ENCODE peak calls at places on chromosomes 16 and 17, in seven cellular contexts. One of them, this sample, is unnamed.

GRCh38 chr16:89687092-89687940 is 827 bp downstream of the CDK10 start:
- DNase-seq in AG09319: no peak
- DNase-seq in left ventricle myocardium superior: peak
- DNase-seq in stimulated activated naive CD4-positive, alpha-beta T cell: no peak
- DNase-seq in GF-D8: peak
- DNase-seq in naive thymus-derived CD8-positive, alpha-beta T cell: no peak
- DNase-seq in ureter: no peak
- DNase-seq in this sample: no peak

GRCh38 chr17:8124350-8125195 is 667 bp upstream of the HES7 start:
- DNase-seq in left ventricle myocardium superior: no peak
- DNase-seq in stimulated activated naive CD4-positive, alpha-beta T cell: no peak
- DNase-seq in AG09319: no peak
- DNase-seq in naive thymus-derived CD8-positive, alpha-beta T cell: no peak
- DNase-seq in GF-D8: no peak
- DNase-seq in ureter: no peak
- DNase-seq in this sample: no peak

GRCh38 chr16:11160676-11161115 is 95.3 kb downstream of the SOCS1 start:
- DNase-seq in left ventricle myocardium superior: no peak
- DNase-seq in ureter: no peak
- DNase-seq in AG09319: no peak
- DNase-seq in GF-D8: no peak
- DNase-seq in stimulated activated naive CD4-positive, alpha-beta T cell: no peak
- DNase-seq in naive thymus-derived CD8-positive, alpha-beta T cell: no peak
- DNase-seq in this sample: no peak

GRCh38 chr16:88373211-88373610 is 9.5 kb upstream of the ZNF469 start:
- DNase-seq in ureter: no peak
- DNase-seq in naive thymus-derived CD8-positive, alpha-beta T cell: no peak
- DNase-seq in GF-D8: no peak
- DNase-seq in stimulated activated naive CD4-positive, alpha-beta T cell: no peak
- DNase-seq in left ventricle myocardium superior: peak
- DNase-seq in AG09319: no peak
- DNase-seq in this sample: no peak

GRCh38 chr16:11029948-11030347 is 85.6 kb downstream of the CLEC16A start:
- DNase-seq in left ventricle myocardium superior: no peak
- DNase-seq in ureter: no peak
- DNase-seq in stimulated activated naive CD4-positive, alpha-beta T cell: no peak
- DNase-seq in GF-D8: no peak
- DNase-seq in naive thymus-derived CD8-positive, alpha-beta T cell: no peak
- DNase-seq in AG09319: no peak
- DNase-seq in this sample: no peak

GRCh38 chr16:55250641-55251550 is 73.1 kb upstream of the IRX6 start:
- DNase-seq in ureter: no peak
- DNase-seq in AG09319: peak
- DNase-seq in naive thymus-derived CD8-positive, alpha-beta T cell: no peak
- DNase-seq in GF-D8: no peak
- DNase-seq in left ventricle myocardium superior: no peak
- DNase-seq in stimulated activated naive CD4-positive, alpha-beta T cell: no peak
- DNase-seq in this sample: no peak

GRCh38 chr16:68369697-68370096 is 58.9 kb downstream of the PRMT7 start:
- DNase-seq in naive thymus-derived CD8-positive, alpha-beta T cell: no peak
- DNase-seq in GF-D8: peak
- DNase-seq in left ventricle myocardium superior: no peak
- DNase-seq in ureter: no peak
- DNase-seq in AG09319: no peak
- DNase-seq in stimulated activated naive CD4-positive, alpha-beta T cell: no peak
- DNase-seq in this sample: no peak

GRCh38 chr16:50326835-50327465 is 41.8 kb downstream of the BRD7 start:
- DNase-seq in naive thymus-derived CD8-positive, alpha-beta T cell: peak
- DNase-seq in ureter: no peak
- DNase-seq in AG09319: no peak
- DNase-seq in left ventricle myocardium superior: no peak
- DNase-seq in stimulated activated naive CD4-positive, alpha-beta T cell: peak
- DNase-seq in GF-D8: peak
- DNase-seq in this sample: no peak

GRCh38 chr16:57306676-57307341 is 22.3 kb upstream of the PLLP start:
- DNase-seq in GF-D8: no peak
- DNase-seq in AG09319: no peak
- DNase-seq in left ventricle myocardium superior: no peak
- DNase-seq in ureter: no peak
- DNase-seq in naive thymus-derived CD8-positive, alpha-beta T cell: no peak
- DNase-seq in stimulated activated naive CD4-positive, alpha-beta T cell: no peak
- DNase-seq in this sample: no peak

GRCh38 chr17:78130439-78131101 is at the start of gene TMC8:
- DNase-seq in left ventricle myocardium superior: peak
- DNase-seq in AG09319: no peak
- DNase-seq in ureter: no peak
- DNase-seq in naive thymus-derived CD8-positive, alpha-beta T cell: peak
- DNase-seq in GF-D8: peak
- DNase-seq in stimulated activated naive CD4-positive, alpha-beta T cell: peak
- DNase-seq in this sample: no peak

GRCh38 chr16:15644306-15644961 is 1.5 kb upstream of the MARF1 start:
- DNase-seq in ureter: no peak
- DNase-seq in GF-D8: no peak
- DNase-seq in stimulated activated naive CD4-positive, alpha-beta T cell: no peak
- DNase-seq in AG09319: no peak
- DNase-seq in naive thymus-derived CD8-positive, alpha-beta T cell: no peak
- DNase-seq in left ventricle myocardium superior: no peak
- DNase-seq in this sample: peak

GRCh38 chr17:14813649-14814048 is 451.5 kb downstream of the PMP22 start:
- DNase-seq in ureter: no peak
- DNase-seq in AG09319: no peak
- DNase-seq in left ventricle myocardium superior: peak
- DNase-seq in naive thymus-derived CD8-positive, alpha-beta T cell: no peak
- DNase-seq in GF-D8: no peak
- DNase-seq in stimulated activated naive CD4-positive, alpha-beta T cell: peak
- DNase-seq in this sample: no peak

GRCh38 chr17:48194097-48194550 is 86.6 kb downstream of the SNX11 start:
- DNase-seq in naive thymus-derived CD8-positive, alpha-beta T cell: no peak
- DNase-seq in left ventricle myocardium superior: no peak
- DNase-seq in GF-D8: no peak
- DNase-seq in stimulated activated naive CD4-positive, alpha-beta T cell: peak
- DNase-seq in AG09319: no peak
- DNase-seq in ureter: no peak
- DNase-seq in this sample: no peak

GRCh38 chr17:78148286-78149016 is 2.3 kb downstream of the C17orf99 start:
- DNase-seq in stimulated activated naive CD4-positive, alpha-beta T cell: no peak
- DNase-seq in ureter: no peak
- DNase-seq in naive thymus-derived CD8-positive, alpha-beta T cell: no peak
- DNase-seq in left ventricle myocardium superior: no peak
- DNase-seq in AG09319: no peak
- DNase-seq in GF-D8: no peak
- DNase-seq in this sample: no peak

GRCh38 chr16:695355-696089 is 5.3 kb upstream of the WDR24 start:
- DNase-seq in GF-D8: no peak
- DNase-seq in naive thymus-derived CD8-positive, alpha-beta T cell: peak
- DNase-seq in AG09319: no peak
- DNase-seq in left ventricle myocardium superior: no peak
- DNase-seq in ureter: peak
- DNase-seq in stimulated activated naive CD4-positive, alpha-beta T cell: peak
- DNase-seq in this sample: peak

GRCh38 chr16:842631-843560 is 42.4 kb upstream of the GNG13 start:
- DNase-seq in stimulated activated naive CD4-positive, alpha-beta T cell: no peak
- DNase-seq in naive thymus-derived CD8-positive, alpha-beta T cell: no peak
- DNase-seq in GF-D8: no peak
- DNase-seq in ureter: no peak
- DNase-seq in left ventricle myocardium superior: no peak
- DNase-seq in AG09319: no peak
- DNase-seq in this sample: no peak

GRCh38 chr17:55462234-55462633 is 40.6 kb upstream of the MMD start:
- DNase-seq in ureter: no peak
- DNase-seq in AG09319: no peak
- DNase-seq in stimulated activated naive CD4-positive, alpha-beta T cell: no peak
- DNase-seq in left ventricle myocardium superior: no peak
- DNase-seq in naive thymus-derived CD8-positive, alpha-beta T cell: no peak
- DNase-seq in GF-D8: no peak
- DNase-seq in this sample: no peak

GRCh38 chr16:31460582-31461002 is 1.3 kb downstream of the ARMC5 start:
- DNase-seq in naive thymus-derived CD8-positive, alpha-beta T cell: no peak
- DNase-seq in left ventricle myocardium superior: no peak
- DNase-seq in ureter: no peak
- DNase-seq in stimulated activated naive CD4-positive, alpha-beta T cell: peak
- DNase-seq in AG09319: peak
- DNase-seq in GF-D8: no peak
- DNase-seq in this sample: peak

GRCh38 chr17:14304222-14304844 is 3.5 kb downstream of the HS3ST3B1 start:
- DNase-seq in left ventricle myocardium superior: no peak
- DNase-seq in GF-D8: no peak
- DNase-seq in AG09319: no peak
- DNase-seq in naive thymus-derived CD8-positive, alpha-beta T cell: no peak
- DNase-seq in stimulated activated naive CD4-positive, alpha-beta T cell: no peak
- DNase-seq in ureter: no peak
- DNase-seq in this sample: no peak

GRCh38 chr17:694239-694638 is 20.4 kb downstream of the VPS53 start:
- DNase-seq in GF-D8: no peak
- DNase-seq in stimulated activated naive CD4-positive, alpha-beta T cell: no peak
- DNase-seq in AG09319: peak
- DNase-seq in left ventricle myocardium superior: no peak
- DNase-seq in ureter: no peak
- DNase-seq in naive thymus-derived CD8-positive, alpha-beta T cell: no peak
- DNase-seq in this sample: no peak

GRCh38 chr16:88561485-88562369 is 8.5 kb upstream of the ZC3H18 start:
- DNase-seq in naive thymus-derived CD8-positive, alpha-beta T cell: peak
- DNase-seq in stimulated activated naive CD4-positive, alpha-beta T cell: peak
- DNase-seq in ureter: no peak
- DNase-seq in AG09319: peak
- DNase-seq in left ventricle myocardium superior: peak
- DNase-seq in GF-D8: no peak
- DNase-seq in this sample: no peak

GRCh38 chr16:2845116-2845515 is 12.9 kb downstream of the PRSS22 start:
- DNase-seq in ureter: no peak
- DNase-seq in AG09319: no peak
- DNase-seq in GF-D8: no peak
- DNase-seq in left ventricle myocardium superior: no peak
- DNase-seq in naive thymus-derived CD8-positive, alpha-beta T cell: no peak
- DNase-seq in stimulated activated naive CD4-positive, alpha-beta T cell: no peak
- DNase-seq in this sample: no peak

GRCh38 chr17:48030531-48030930 is 7.1 kb downstream of the COPZ2 start:
- DNase-seq in ureter: no peak
- DNase-seq in GF-D8: no peak
- DNase-seq in left ventricle myocardium superior: no peak
- DNase-seq in naive thymus-derived CD8-positive, alpha-beta T cell: no peak
- DNase-seq in stimulated activated naive CD4-positive, alpha-beta T cell: no peak
- DNase-seq in AG09319: no peak
- DNase-seq in this sample: no peak

This sample was measured in NCI-H748 treated with DMSO at 0.1 percent for 48 hours.